ENCODE peak calls at places on chromosomes 16 and 17, in four cellular contexts. P is GM12878, H is HepG2, N is K562. X is an unnamed sample.
A peak's percentile ranks its signal among the peaks of the same experiment; 100 is the strongest.

GRCh38 chr17:43314582-43314981 is 80.8 kb upstream of the RNU2-1 start:
- DNase-seq in P (no peak), H (no peak), N (no peak), X (no peak)

GRCh38 chr16:55329791-55330190 is 5.8 kb downstream of the IRX6 start:
- DNase-seq in P (no peak), H (no peak), N (no peak), X (no peak)

GRCh38 chr16:7624871-7625766 is 292.5 kb downstream of the RBFOX1 start:
- DNase-seq in P (no peak), H (no peak), N (no peak), X (no peak)

GRCh38 chr17:36994438-36994837 is 45.7 kb downstream of the AATF start:
- DNase-seq in P (no peak), H (no peak), N (no peak), X (no peak)

GRCh38 chr17:8073627-8074485 is 13.7 kb downstream of the ALOX12B start:
- DNase-seq in P (no peak), H (peak; percentile 32), N (peak; percentile 68), X (peak; percentile 89)

GRCh38 chr17:75832652-75833400 is 11.4 kb downstream of the UNC13D start:
- DNase-seq in P (no peak), H (no peak), N (no peak), X (no peak)

GRCh38 chr17:19384723-19385391 is 2.1 kb downstream of the MFAP4 start:
- DNase-seq in P (no peak), H (no peak), N (peak; percentile 14), X (peak; percentile 84)

GRCh38 chr17:12887088-12887487 is 97.8 kb downstream of the ARHGAP44 start:
- DNase-seq in P (no peak), H (peak; percentile 7), N (no peak), X (no peak)

GRCh38 chr17:28811594-28812135 is 30.9 kb downstream of the FAM222B start:
- DNase-seq in P (no peak), H (peak; percentile 36), N (peak; percentile 55), X (peak; percentile 15)

GRCh38 chr17:22310717-22311686 is 618.7 kb downstream of the KCNJ18 start:
- DNase-seq in P (no peak), H (peak; percentile 39), N (peak; percentile 72), X (no peak)

GRCh38 chr17:50647187-50647586 is 12.5 kb downstream of the ABCC3 start:
- DNase-seq in P (no peak), H (no peak), N (no peak), X (no peak)

GRCh38 chr16:84550096-84550495 is 45.6 kb upstream of the MEAK7 start:
- DNase-seq in P (no peak), H (no peak), N (no peak), X (no peak)

GRCh38 chr16:1193143-1193824 is 31.8 kb downstream of the TPSG1 start:
- DNase-seq in P (no peak), H (peak; percentile 19), N (peak; percentile 48), X (peak; percentile 77)

GRCh38 chr16:1196494-1196893 is 28.6 kb downstream of the TPSG1 start:
- DNase-seq in P (no peak), H (no peak), N (no peak), X (no peak)

GRCh38 chr16:1193825-1194581 is 31.1 kb downstream of the TPSG1 start:
- DNase-seq in P (no peak), H (no peak), N (no peak), X (no peak)

GRCh38 chr16:1195393-1195666 is 29.7 kb downstream of the TPSG1 start:
- DNase-seq in P (no peak), H (no peak), N (no peak), X (no peak)

DNA sequence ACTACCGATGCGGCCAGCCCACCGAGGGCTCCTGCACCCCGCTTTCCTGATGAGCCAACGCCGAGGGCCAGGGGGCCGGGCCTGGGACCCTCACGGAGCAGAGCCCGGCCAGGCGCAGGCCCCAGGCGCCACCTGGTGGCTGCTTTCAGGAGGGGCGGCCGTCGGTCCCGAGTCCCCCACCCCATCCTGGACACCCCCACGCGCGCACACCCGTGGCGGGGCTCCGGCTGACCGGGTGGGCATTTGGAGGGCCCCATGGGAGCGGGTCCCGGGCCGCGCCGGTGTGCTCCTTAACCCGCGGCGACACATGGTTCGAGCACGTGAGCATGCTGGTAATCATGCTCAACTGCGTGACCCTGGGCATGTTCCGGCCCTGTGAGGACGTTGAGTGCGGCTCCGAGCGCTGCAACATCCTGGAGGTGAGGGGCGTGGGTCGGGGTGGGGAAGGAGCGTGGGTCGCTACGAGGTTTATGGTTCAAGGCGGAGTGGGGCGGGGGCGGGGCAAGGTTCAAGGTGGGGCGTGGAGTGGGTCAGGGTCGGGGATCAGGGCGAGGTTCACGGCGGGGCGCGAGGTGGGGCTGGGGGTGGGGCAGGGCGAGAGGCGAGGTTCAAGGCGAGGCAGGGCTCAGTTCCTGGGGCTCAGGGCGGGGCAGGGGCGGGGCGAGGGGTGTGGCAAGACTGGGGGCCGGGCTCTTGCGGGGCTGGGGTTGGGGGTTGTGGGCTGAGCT is 30.2 kb downstream of the TPSG1 start:
- DNase-seq in P (no peak), H (no peak), N (peak; percentile 66), X (peak; percentile 89)
- TF ChIP-seq GABPA in P (no peak), H (no peak), N (no peak), X (no peak)

DNA sequence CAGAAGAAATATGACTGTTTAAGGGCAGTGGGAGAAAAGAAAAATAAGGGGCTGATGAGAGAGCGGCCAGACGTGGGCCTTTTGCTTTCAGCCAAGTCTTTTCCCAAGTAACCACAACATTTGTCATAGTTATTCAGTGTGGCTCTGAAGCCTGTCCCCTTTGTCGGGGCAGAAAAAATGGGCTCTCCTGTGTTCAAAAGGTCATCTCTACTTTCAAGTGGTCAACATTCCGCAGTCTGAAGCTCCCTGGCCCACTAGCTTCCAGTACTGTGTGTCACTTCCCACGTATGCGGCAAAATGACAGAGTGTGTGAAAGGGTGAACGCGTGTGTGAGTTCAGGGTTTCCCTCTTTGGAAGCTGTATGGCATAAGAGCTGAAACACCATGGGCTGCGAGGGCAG is 245.5 kb downstream of the NTN1 start:
- DNase-seq in P (no peak), H (no peak), N (no peak), X (no peak)
- TF ChIP-seq NFIC in P (no peak), H (no peak), N (no peak), X (no peak)

GRCh38 chr16:75483222-75483621 is 12.0 kb downstream of the CHST6 start:
- DNase-seq in P (no peak), H (no peak), N (no peak), X (no peak)

GRCh38 chr16:75486014-75486404 is 9.2 kb downstream of the CHST6 start:
- DNase-seq in P (no peak), H (no peak), N (no peak), X (no peak)

GRCh38 chr16:75482434-75483205 is 12.6 kb downstream of the CHST6 start:
- DNase-seq in P (no peak), H (no peak), N (no peak), X (no peak)

GRCh38 chr16:75486666-75487313 is 8.5 kb downstream of the CHST6 start:
- DNase-seq in P (peak; percentile 45), H (no peak), N (no peak), X (no peak)

DNA sequence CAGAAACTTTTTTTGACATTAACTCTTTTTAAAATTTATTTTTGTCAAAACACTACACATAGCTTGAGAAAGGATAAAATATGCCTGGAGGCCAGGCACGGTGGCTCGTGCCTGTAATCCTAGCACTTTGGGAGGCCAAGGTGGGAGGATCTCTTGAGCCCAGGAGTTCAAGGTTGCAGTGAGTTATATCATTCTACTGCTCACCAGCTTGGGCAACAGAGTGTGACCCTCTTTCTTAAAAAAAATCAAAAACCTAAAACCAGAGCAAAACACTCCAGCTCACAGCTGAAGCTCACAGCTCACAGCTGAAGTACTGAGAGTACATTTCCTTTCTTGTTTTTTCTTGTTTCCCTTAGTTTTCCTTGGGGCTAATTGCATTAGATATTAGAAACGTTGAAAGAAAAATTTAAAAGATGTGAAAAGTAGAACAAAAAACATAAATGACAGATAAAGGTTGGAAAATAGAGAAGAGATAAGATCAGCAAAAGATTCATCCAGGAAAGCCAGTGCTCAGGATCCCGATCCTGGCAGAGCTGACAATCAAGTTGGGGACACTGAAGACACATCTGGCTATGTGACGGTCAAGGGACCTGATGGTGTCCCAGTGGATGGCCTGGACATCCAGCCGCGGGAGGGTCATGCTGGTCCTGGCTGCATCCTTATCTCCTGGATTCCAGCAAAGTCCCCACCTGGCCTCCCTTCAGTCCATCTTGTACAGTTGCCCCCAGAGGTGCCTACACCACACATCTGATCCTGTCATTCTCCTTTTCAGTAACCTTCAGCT is 9.8 kb downstream of the CHST6 start:
- DNase-seq in P (no peak), H (no peak), N (no peak), X (no peak)
- TF ChIP-seq GABPA in P (no peak), H (no peak), N (no peak), X (no peak)

GRCh38 chr16:87924937-87925670 is 11.2 kb downstream of the CA5A start:
- DNase-seq in P (no peak), H (no peak), N (no peak), X (no peak)

GRCh38 chr16:87929986-87930385 is 6.3 kb downstream of the CA5A start:
- DNase-seq in P (no peak), H (no peak), N (no peak), X (no peak)

GRCh38 chr16:87924041-87924851 is 12.1 kb downstream of the CA5A start:
- DNase-seq in P (peak; percentile 16), H (no peak), N (no peak), X (no peak)

GRCh38 chr16:87927195-87927562 is 9.2 kb downstream of the CA5A start:
- DNase-seq in P (no peak), H (no peak), N (no peak), X (no peak)

DNA sequence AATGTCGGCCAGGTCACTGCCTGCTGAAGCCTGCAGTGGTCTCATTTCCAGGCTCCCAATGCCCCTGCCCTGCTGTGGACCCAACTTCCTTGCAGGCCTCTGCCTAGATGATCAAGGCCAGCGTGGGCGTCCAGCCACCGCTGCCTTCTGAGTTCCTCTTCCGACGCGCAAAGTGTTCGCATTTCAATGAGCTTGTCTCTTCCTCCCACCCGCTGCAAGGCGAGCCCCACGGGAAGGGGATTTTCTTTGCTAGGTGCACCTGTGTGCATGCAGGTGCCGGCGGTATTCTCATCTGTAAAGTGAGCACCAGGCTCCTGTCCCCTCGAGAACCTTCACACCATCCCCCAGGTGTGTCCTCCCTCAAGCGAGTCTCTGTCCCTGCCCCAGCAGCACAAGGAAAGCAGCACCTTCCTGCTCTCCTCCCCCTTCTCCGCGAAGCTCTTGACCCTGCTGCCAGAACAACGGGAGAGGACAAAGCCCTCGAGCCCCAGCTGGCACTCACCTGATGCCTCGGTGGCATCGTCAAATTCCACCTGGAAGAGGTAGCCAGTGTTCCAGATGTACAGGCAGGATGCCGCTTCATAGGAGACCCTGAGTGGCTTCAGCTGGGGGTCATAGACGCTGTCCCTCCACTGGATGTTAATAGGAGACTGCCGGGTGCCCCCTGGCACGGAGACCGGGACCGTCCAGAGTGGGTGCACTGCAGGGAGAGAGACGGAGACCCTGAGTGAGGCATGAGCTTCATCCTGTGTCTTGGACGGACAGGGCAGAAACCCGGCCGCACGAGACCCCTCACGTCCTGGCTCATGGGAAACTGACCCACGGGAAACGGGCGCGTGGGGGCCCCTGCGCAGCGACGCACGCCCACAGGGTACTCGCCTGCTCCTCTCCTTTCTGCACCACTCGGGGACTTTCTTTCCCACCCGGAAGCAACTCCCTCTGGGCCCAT is 9.8 kb downstream of the CA5A start:
- DNase-seq in P (no peak), H (no peak), N (no peak), X (no peak)
- TF ChIP-seq NFIC in P (no peak), H (no peak), N (no peak), X (no peak)

GRCh38 chr17:4509402-4509801 is 10.7 kb downstream of the SPNS2 start:
- DNase-seq in P (peak; percentile 4), H (no peak), N (no peak), X (no peak)
- TF ChIP-seq GABPA in P (no peak), H (no peak), N (no peak), X (no peak)